ENCODE peak calls at places on chromosome 1, in four cellular contexts. One of them, this sample, is unnamed.

GRCh38 chr1:155967410-155968400 is 10.6 kb downstream of the ARHGEF2 start:
- DNase-seq in fibroblast of lung: peak
- DNase-seq in A673: no peak
- DNase-seq in MM.1S: no peak
- DNase-seq in this sample: no peak

GRCh38 chr1:40303790-40304189 is 13.3 kb downstream of the COL9A2 start:
- DNase-seq in A673: no peak
- DNase-seq in fibroblast of lung: no peak
- DNase-seq in MM.1S: no peak
- DNase-seq in this sample: no peak

GRCh38 chr1:35509558-35509957 is 47.6 kb downstream of the KIAA0319L start:
- DNase-seq in fibroblast of lung: no peak
- DNase-seq in A673: no peak
- DNase-seq in MM.1S: no peak
- DNase-seq in this sample: no peak

GRCh38 chr1:224054611-224055010 is 59.3 kb upstream of the FBXO28 start:
- DNase-seq in MM.1S: no peak
- DNase-seq in fibroblast of lung: peak
- DNase-seq in A673: peak
- DNase-seq in this sample: peak

GRCh38 chr1:78716186-78716585 is 66.6 kb downstream of the IFI44 start:
- DNase-seq in A673: peak
- DNase-seq in MM.1S: no peak
- DNase-seq in fibroblast of lung: peak
- DNase-seq in this sample: peak

GRCh38 chr1:229058111-229058551 is 212.8 kb upstream of the RAB4A start:
- DNase-seq in A673: no peak
- DNase-seq in MM.1S: no peak
- DNase-seq in fibroblast of lung: no peak
- DNase-seq in this sample: no peak

GRCh38 chr1:11537854-11538591 is 59.1 kb downstream of the DISP3 start:
- DNase-seq in fibroblast of lung: no peak
- DNase-seq in A673: no peak
- DNase-seq in MM.1S: no peak
- DNase-seq in this sample: no peak

GRCh38 chr1:155983191-155984023 is 5.1 kb upstream of the ARHGEF2 start:
- DNase-seq in A673: peak
- DNase-seq in MM.1S: peak
- DNase-seq in fibroblast of lung: peak
- DNase-seq in this sample: peak

GRCh38 chr1:236018885-236019453 is 45.9 kb downstream of the NID1 start:
- DNase-seq in fibroblast of lung: peak
- DNase-seq in A673: no peak
- DNase-seq in MM.1S: no peak
- DNase-seq in this sample: no peak

GRCh38 chr1:197598935-197599334 is 176.3 kb downstream of the DENND1B start:
- DNase-seq in fibroblast of lung: no peak
- DNase-seq in MM.1S: no peak
- DNase-seq in A673: no peak
- DNase-seq in this sample: no peak

GRCh38 chr1:178126790-178127189 is 32.9 kb downstream of the RASAL2 start:
- DNase-seq in fibroblast of lung: peak
- DNase-seq in MM.1S: no peak
- DNase-seq in A673: no peak
- DNase-seq in this sample: peak

GRCh38 chr1:218496561-218496960 is 151.4 kb downstream of the TGFB2 start:
- DNase-seq in fibroblast of lung: peak
- DNase-seq in A673: no peak
- DNase-seq in MM.1S: no peak
- DNase-seq in this sample: peak

GRCh38 chr1:179080866-179081695 is 789 bp upstream of the TOR3A start:
- DNase-seq in MM.1S: peak
- DNase-seq in fibroblast of lung: no peak
- DNase-seq in A673: no peak
- DNase-seq in this sample: no peak

GRCh38 chr1:201597551-201598230 is 58.8 kb downstream of the NAV1 start:
- DNase-seq in A673: peak
- DNase-seq in fibroblast of lung: no peak
- DNase-seq in MM.1S: no peak
- DNase-seq in this sample: no peak

DNA sequence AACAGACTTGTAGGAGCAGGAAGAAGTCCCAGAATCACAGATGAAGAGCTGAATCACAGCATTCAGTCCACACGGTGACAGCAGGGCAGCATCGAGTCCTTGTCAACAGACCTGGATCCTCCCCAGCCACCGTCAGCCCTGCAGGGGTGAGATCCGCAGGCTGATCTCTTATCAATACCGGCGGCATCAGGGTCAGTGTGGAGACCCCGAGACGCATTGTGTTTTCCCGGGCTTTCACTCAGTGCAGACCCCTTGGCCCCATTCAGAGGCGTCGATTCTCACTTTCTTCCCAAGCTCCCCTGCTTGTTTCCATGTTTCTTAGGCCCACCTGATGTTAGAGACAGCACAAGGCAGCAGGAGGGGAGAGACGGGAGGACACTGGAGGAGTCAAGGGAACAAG is 609.6 kb downstream of the PTPRU start:
- DNase-seq in fibroblast of lung: no peak
- DNase-seq in MM.1S: no peak
- DNase-seq in A673: no peak
- DNase-seq in this sample: no peak
- H3K27ac ChIP-seq in fibroblast of lung: no peak
- H3K27ac ChIP-seq in MM.1S: no peak
- H3K27ac ChIP-seq in A673: no peak
- H3K27ac ChIP-seq in this sample: no peak

GRCh38 chr1:202599669-202600431 is 110.4 kb downstream of the SYT2 start:
- DNase-seq in A673: peak
- DNase-seq in MM.1S: peak
- DNase-seq in fibroblast of lung: peak
- DNase-seq in this sample: no peak
- TF ChIP-seq CTCF in A673: peak
- TF ChIP-seq CTCF in MM.1S: peak
- TF ChIP-seq CTCF in fibroblast of lung: peak
- TF ChIP-seq CTCF in this sample: peak

GRCh38 chr1:158933621-158934020 is 2.3 kb downstream of the PYHIN1 start:
- DNase-seq in fibroblast of lung: no peak
- DNase-seq in A673: no peak
- DNase-seq in MM.1S: peak
- DNase-seq in this sample: no peak
- H3K27ac ChIP-seq in fibroblast of lung: no peak
- H3K27ac ChIP-seq in A673: no peak
- H3K27ac ChIP-seq in MM.1S: no peak
- H3K27ac ChIP-seq in this sample: no peak

DNA sequence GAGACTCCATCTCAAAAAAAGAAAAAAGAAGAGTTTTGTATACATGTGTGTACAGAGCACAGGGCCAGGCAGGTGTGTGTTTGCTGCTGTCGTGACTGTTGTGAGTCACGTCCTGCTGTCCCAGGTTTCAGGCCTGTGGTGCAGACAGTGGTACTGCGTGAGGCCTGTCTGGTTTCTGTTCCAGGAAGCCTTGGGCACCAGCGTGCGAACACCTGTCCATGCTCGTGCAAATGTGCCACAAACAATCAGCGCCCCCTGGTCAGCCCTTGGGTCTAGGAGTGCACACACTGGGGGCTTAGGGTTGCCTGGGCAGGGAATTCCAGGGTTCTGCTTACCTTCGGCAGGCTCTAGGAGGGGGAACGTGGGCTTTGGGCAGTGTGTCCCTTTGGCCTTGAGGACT is 16.9 kb downstream of the GPR157 start:
- DNase-seq in fibroblast of lung: no peak
- DNase-seq in MM.1S: peak
- DNase-seq in A673: no peak
- DNase-seq in this sample: peak
- TF ChIP-seq CTCF in fibroblast of lung: no peak
- TF ChIP-seq CTCF in MM.1S: no peak
- TF ChIP-seq CTCF in A673: no peak
- TF ChIP-seq CTCF in this sample: no peak

DNA sequence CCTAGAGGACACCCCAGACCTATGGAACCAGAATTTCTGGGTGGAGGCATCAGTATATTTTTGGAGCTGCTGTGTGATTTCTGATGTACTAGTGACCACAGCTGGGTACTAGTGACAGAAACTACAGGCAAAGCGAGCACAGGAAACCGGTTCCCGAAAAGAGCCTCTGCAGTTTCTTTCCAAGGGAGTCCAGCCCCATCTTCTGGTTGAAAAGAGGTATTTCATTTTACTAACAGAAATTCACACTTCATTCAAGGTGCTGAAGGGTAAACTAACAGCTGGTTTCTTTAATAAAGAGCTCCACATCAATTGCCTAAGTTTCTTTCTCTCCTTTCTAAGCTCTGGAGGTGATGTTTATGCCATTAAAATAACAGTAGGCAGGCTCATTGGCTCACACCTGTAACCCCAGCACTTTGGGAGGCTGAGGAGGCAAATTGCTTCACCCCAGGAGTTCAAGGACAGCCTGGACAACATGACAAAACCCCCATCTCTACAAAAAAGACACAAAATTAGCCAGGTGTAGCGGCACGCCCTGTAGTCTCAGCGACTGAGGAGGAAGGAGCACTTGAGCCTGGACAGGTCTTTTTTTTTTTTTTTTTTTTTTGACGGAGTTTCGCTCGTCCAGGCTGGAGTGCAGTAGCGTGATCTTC is 22.0 kb downstream of the THAP3 start:
- DNase-seq in MM.1S: peak
- DNase-seq in fibroblast of lung: peak
- DNase-seq in A673: peak
- DNase-seq in this sample: peak
- H3K27ac ChIP-seq in MM.1S: no peak
- H3K27ac ChIP-seq in fibroblast of lung: no peak
- H3K27ac ChIP-seq in A673: no peak
- H3K27ac ChIP-seq in this sample: no peak

GRCh38 chr1:222079546-222079945 is 337.7 kb upstream of the DUSP10 start:
- DNase-seq in fibroblast of lung: no peak
- DNase-seq in A673: no peak
- DNase-seq in MM.1S: no peak
- DNase-seq in this sample: no peak

GRCh38 chr1:222073307-222073995 is 331.6 kb upstream of the DUSP10 start:
- DNase-seq in fibroblast of lung: peak
- DNase-seq in A673: no peak
- DNase-seq in MM.1S: no peak
- DNase-seq in this sample: peak

GRCh38 chr1:222074317-222074716 is 332.4 kb upstream of the DUSP10 start:
- DNase-seq in fibroblast of lung: no peak
- DNase-seq in A673: no peak
- DNase-seq in MM.1S: no peak
- DNase-seq in this sample: no peak

GRCh38 chr1:222081859-222082258 is 340.0 kb upstream of the DUSP10 start:
- DNase-seq in A673: no peak
- DNase-seq in MM.1S: no peak
- DNase-seq in fibroblast of lung: peak
- DNase-seq in this sample: no peak

GRCh38 chr1:222077191-222077590 is 335.3 kb upstream of the DUSP10 start:
- DNase-seq in A673: no peak
- DNase-seq in fibroblast of lung: no peak
- DNase-seq in MM.1S: no peak
- DNase-seq in this sample: no peak
- TF ChIP-seq CTCF in A673: no peak
- TF ChIP-seq CTCF in fibroblast of lung: no peak
- TF ChIP-seq CTCF in MM.1S: no peak
- TF ChIP-seq CTCF in this sample: no peak

DNA sequence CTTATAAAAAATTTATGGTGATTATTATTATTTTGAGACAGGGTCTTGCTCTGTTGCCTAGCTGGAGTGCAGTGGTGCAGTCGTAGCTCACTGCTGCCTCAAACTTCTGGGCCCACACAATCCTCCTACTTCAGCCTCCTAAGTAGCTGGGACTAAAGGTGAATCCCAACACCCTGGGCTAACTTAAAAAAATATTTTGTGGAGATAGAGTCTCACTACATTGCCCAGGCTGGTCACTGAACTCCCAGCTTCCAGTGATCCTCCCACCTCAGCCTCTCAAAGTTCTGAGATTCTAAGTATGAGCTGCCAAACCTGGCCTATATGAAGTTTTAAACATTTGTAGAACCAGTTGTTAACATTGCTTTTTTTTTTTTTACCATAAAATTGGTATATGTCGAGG is 18.2 kb downstream of the NFIA start:
- DNase-seq in A673: no peak
- DNase-seq in MM.1S: no peak
- DNase-seq in fibroblast of lung: no peak
- DNase-seq in this sample: no peak
- H3K27ac ChIP-seq in A673: no peak
- H3K27ac ChIP-seq in MM.1S: no peak
- H3K27ac ChIP-seq in fibroblast of lung: no peak
- H3K27ac ChIP-seq in this sample: no peak

GRCh38 chr1:209896346-209896745 is 41.7 kb upstream of the SYT14 start:
- DNase-seq in A673: no peak
- DNase-seq in MM.1S: no peak
- DNase-seq in fibroblast of lung: no peak
- DNase-seq in this sample: no peak

GRCh38 chr1:209895709-209896108 is 42.3 kb upstream of the SYT14 start:
- DNase-seq in fibroblast of lung: peak
- DNase-seq in A673: no peak
- DNase-seq in MM.1S: no peak
- DNase-seq in this sample: peak

GRCh38 chr1:209900734-209901133 is 37.3 kb upstream of the SYT14 start:
- DNase-seq in fibroblast of lung: peak
- DNase-seq in MM.1S: no peak
- DNase-seq in A673: no peak
- DNase-seq in this sample: peak

GRCh38 chr1:209899948-209900347 is 38.1 kb upstream of the SYT14 start:
- DNase-seq in MM.1S: peak
- DNase-seq in fibroblast of lung: no peak
- DNase-seq in A673: peak
- DNase-seq in this sample: no peak
- TF ChIP-seq CTCF in MM.1S: peak
- TF ChIP-seq CTCF in fibroblast of lung: no peak
- TF ChIP-seq CTCF in A673: peak
- TF ChIP-seq CTCF in this sample: peak

GRCh38 chr1:1001631-1002300 is 1.9 kb upstream of the HES4 start:
- DNase-seq in MM.1S: no peak
- DNase-seq in A673: peak
- DNase-seq in fibroblast of lung: peak
- DNase-seq in this sample: peak
- H3K27ac ChIP-seq in MM.1S: no peak
- H3K27ac ChIP-seq in A673: peak
- H3K27ac ChIP-seq in fibroblast of lung: no peak
- H3K27ac ChIP-seq in this sample: peak

DNA sequence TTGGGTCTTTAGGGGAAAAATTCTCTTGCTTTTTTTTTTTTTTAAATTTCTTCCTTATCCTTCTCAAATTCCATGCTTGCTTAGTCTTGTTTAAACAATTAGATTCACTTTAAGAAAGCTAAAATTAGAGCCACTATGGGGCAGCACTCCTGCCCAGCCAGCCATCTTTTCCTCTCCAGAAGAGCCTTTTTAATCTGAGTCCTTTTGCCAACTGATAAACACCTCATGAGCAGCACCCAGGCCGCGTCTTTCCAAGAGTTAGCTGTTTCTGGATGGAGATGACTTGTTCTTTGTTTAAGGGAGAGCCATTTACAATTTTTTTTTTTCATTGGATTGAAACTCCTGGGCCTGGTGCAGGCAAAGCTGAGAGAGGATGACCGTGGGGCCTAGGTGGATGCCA is 53.3 kb upstream of the TSPAN2 start:
- DNase-seq in fibroblast of lung: peak
- DNase-seq in MM.1S: no peak
- DNase-seq in A673: peak
- DNase-seq in this sample: peak
- TF ChIP-seq CTCF in fibroblast of lung: peak
- TF ChIP-seq CTCF in MM.1S: no peak
- TF ChIP-seq CTCF in A673: peak
- TF ChIP-seq CTCF in this sample: peak